ENCODE peak calls at places on chromosomes 5 and 9, in four cellular contexts. One of them, this sample, is unnamed.

GRCh38 chr9:70421272-70422180 is 7.1 kb upstream of the KLF9 start:
- DNase-seq in H1: peak; percentile 48
- DNase-seq in GM12878: no peak
- DNase-seq in K562: no peak
- DNase-seq in this sample: no peak

GRCh38 chr9:129459550-129460322 is 161.2 kb downstream of the C9orf50 start:
- DNase-seq in K562: no peak
- DNase-seq in H1: peak; percentile 71
- DNase-seq in GM12878: no peak
- DNase-seq in this sample: no peak

GRCh38 chr5:117892360-117892759 is 1096.0 kb downstream of the DTWD2 start:
- DNase-seq in K562: no peak
- DNase-seq in H1: no peak
- DNase-seq in GM12878: no peak
- DNase-seq in this sample: no peak

GRCh38 chr9:86807577-86807976 is 139.7 kb downstream of the GAS1 start:
- DNase-seq in H1: peak; percentile 54
- DNase-seq in K562: no peak
- DNase-seq in GM12878: no peak
- DNase-seq in this sample: no peak

GRCh38 chr9:128073260-128073886 is 5.3 kb downstream of the SLC25A25 start:
- DNase-seq in GM12878: no peak
- DNase-seq in H1: no peak
- DNase-seq in K562: no peak
- DNase-seq in this sample: no peak

GRCh38 chr5:7202846-7203245 is 193.1 kb upstream of the ADCY2 start:
- DNase-seq in K562: no peak
- DNase-seq in GM12878: no peak
- DNase-seq in H1: no peak
- DNase-seq in this sample: no peak

GRCh38 chr5:149166128-149166527 is 24.8 kb downstream of the ABLIM3 start:
- DNase-seq in K562: no peak
- DNase-seq in H1: no peak
- DNase-seq in GM12878: no peak
- DNase-seq in this sample: no peak

GRCh38 chr9:121317737-121318630 is 50.0 kb downstream of the GSN start:
- DNase-seq in GM12878: no peak
- DNase-seq in H1: no peak
- DNase-seq in K562: no peak
- DNase-seq in this sample: no peak

GRCh38 chr5:68021958-68022357 is 193.6 kb upstream of the PIK3R1 start:
- DNase-seq in K562: no peak
- DNase-seq in H1: no peak
- DNase-seq in GM12878: no peak
- DNase-seq in this sample: no peak

GRCh38 chr9:16901589-16901988 is 31.1 kb upstream of the BNC2 start:
- DNase-seq in K562: no peak
- DNase-seq in GM12878: no peak
- DNase-seq in H1: no peak
- DNase-seq in this sample: no peak

GRCh38 chr5:86666981-86667380 is 49.2 kb downstream of the COX7C start:
- DNase-seq in H1: no peak
- DNase-seq in GM12878: no peak
- DNase-seq in K562: no peak
- DNase-seq in this sample: no peak

GRCh38 chr5:86664173-86664572 is 46.4 kb downstream of the COX7C start:
- DNase-seq in K562: no peak
- DNase-seq in H1: no peak
- DNase-seq in GM12878: no peak
- DNase-seq in this sample: no peak

GRCh38 chr5:86671536-86671935 is 53.8 kb downstream of the COX7C start:
- DNase-seq in K562: no peak
- DNase-seq in GM12878: no peak
- DNase-seq in H1: no peak
- DNase-seq in this sample: no peak

GRCh38 chr5:86665984-86666760 is 48.4 kb downstream of the COX7C start:
- DNase-seq in H1: no peak
- DNase-seq in GM12878: peak; percentile 21
- DNase-seq in K562: no peak
- DNase-seq in this sample: no peak
- TF ChIP-seq EGR1 in H1: no peak
- TF ChIP-seq EGR1 in GM12878: no peak
- TF ChIP-seq EGR1 in K562: no peak
- TF ChIP-seq EGR1 in this sample: no peak

DNA sequence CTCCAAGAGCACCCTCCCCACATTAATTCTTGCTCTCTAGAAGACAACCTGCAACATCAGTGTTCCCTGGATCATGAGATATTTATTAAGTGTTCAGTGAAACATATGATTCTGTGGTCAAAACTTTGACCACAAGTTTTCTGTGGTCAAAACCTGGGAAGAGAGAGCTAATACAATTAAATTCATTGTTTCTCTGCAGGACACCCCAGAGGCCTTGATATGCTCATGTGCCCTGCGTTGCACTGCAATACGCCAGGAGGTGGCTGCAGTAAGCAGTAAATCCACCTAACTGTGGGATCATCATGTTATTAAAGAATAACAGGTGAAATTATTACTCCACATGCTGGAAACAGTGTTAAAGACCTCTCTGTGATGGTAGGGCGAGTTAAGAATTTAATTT is 109.3 kb upstream of the SPDL1 start:
- DNase-seq in GM12878: no peak
- DNase-seq in H1: no peak
- DNase-seq in K562: no peak
- DNase-seq in this sample: no peak
- TF ChIP-seq EGR1 in GM12878: no peak
- TF ChIP-seq EGR1 in H1: no peak
- TF ChIP-seq EGR1 in K562: no peak
- TF ChIP-seq EGR1 in this sample: no peak

DNA sequence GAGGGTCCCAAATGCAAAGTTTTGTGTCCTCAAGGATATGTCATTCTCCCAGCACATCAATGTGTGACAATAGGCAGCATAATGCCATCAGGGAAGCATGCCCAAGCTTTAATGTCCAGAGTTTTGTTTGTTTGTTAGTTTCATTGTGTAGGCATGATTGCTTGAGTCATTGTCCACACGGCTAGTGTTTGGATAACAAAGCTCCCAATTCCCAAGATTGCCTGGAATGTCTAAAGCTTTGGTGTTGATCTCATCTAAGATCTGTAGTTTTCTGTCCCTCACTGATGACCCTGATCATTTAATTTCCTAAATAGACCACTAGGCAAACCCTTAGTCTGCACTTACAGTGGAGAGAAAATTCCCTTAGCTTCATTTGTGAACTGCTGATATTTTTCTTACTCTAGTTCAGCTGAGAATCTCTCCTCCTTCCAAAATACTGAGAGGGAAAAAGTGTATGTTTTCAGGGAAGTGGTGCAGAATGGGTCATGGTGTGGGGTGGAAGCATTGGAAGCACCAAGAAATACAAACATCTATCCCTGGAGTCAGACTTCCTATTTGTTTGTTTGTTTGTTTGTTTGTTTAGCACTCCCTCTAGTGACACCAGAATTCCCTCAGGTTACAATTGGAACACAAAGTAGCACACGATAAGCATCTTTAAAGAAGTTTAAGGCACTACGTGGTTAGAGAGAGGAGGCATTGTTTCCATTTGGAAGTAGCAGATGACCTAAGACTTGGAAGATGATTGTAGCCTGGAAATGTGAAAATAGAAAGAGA is 127.1 kb downstream of the PRDM6 start:
- DNase-seq in GM12878: no peak
- DNase-seq in H1: no peak
- DNase-seq in K562: no peak
- DNase-seq in this sample: peak; percentile 18
- TF ChIP-seq EGR1 in GM12878: no peak
- TF ChIP-seq EGR1 in H1: no peak
- TF ChIP-seq EGR1 in K562: no peak
- TF ChIP-seq EGR1 in this sample: no peak

GRCh38 chr9:134537891-134538520 is 103.6 kb upstream of the COL5A1 start:
- DNase-seq in GM12878: no peak
- DNase-seq in H1: no peak
- DNase-seq in K562: no peak
- DNase-seq in this sample: no peak
- TF ChIP-seq EGR1 in GM12878: no peak
- TF ChIP-seq EGR1 in H1: no peak
- TF ChIP-seq EGR1 in K562: no peak
- TF ChIP-seq EGR1 in this sample: no peak

GRCh38 chr5:56233230-56233629 is at the start of gene ANKRD55:
- DNase-seq in GM12878: no peak
- DNase-seq in H1: no peak
- DNase-seq in K562: no peak
- DNase-seq in this sample: no peak
- TF ChIP-seq EGR1 in GM12878: no peak
- TF ChIP-seq EGR1 in H1: no peak
- TF ChIP-seq EGR1 in K562: no peak
- TF ChIP-seq EGR1 in this sample: no peak